ENCODE peak calls at places on chromosomes 5 and 9, in five cellular contexts. J is WTC11; O is cardiac fibroblast; X is T-cell; Z is CD4-positive, alpha-beta T cell. F is an unnamed sample.
A peak's percentile ranks its signal among the peaks of the same experiment; 100 is the strongest.

GRCh38 chr9:137254624-137255447 is at the start of gene NELFB:
- DNase-seq in J (peak; percentile 93), O (peak; percentile 92), X (peak; percentile 85), Z (peak; percentile 96), F (peak; percentile 99)

GRCh38 chr9:109507421-109507838 is 9.3 kb upstream of the PTPN3 start:
- DNase-seq in J (no peak), O (peak; percentile 81), X (no peak), Z (no peak), F (no peak)

GRCh38 chr9:112734892-112735291 is 15.7 kb upstream of the SNX30 start:
- DNase-seq in J (no peak), O (no peak), X (no peak), Z (no peak), F (no peak)

GRCh38 chr5:51632027-51632426 is 248.8 kb downstream of the ISL1 start:
- DNase-seq in J (no peak), O (no peak), X (no peak), Z (no peak), F (no peak)

GRCh38 chr9:82513976-82514735 is 525.6 kb downstream of the SPATA31D1 start:
- DNase-seq in J (no peak), O (no peak), X (no peak), Z (no peak), F (no peak)

GRCh38 chr5:9977070-9977469 is 272.6 kb downstream of the ATPSCKMT start:
- DNase-seq in J (no peak), O (no peak), X (no peak), Z (no peak), F (no peak)

GRCh38 chr9:79611091-79611614 is 39.4 kb downstream of the TLE4 start:
- DNase-seq in J (no peak), O (peak; percentile 28), X (no peak), Z (no peak), F (no peak)

GRCh38 chr5:32538031-32538547 is 47.3 kb upstream of the SUB1 start:
- DNase-seq in J (no peak), O (no peak), X (peak; percentile 25), Z (no peak), F (no peak)

GRCh38 chr5:127887282-127887681 is 184.1 kb downstream of the CCDC192 start:
- DNase-seq in J (no peak), O (no peak), X (no peak), Z (no peak), F (no peak)

GRCh38 chr5:71600783-71601182 is 13.6 kb downstream of the MCCC2 start:
- DNase-seq in J (no peak), O (no peak), X (no peak), Z (no peak), F (no peak)

GRCh38 chr5:103510851-103511553 is 51.6 kb downstream of the NUDT12 start:
- DNase-seq in J (no peak), O (peak; percentile 55), X (no peak), Z (no peak), F (no peak)

GRCh38 chr5:33300209-33300742 is 140.5 kb upstream of the TARS1 start:
- DNase-seq in J (no peak), O (no peak), X (no peak), Z (no peak), F (no peak)

GRCh38 chr9:105330201-105330600 is 85.8 kb downstream of the SLC44A1 start:
- DNase-seq in J (no peak), O (no peak), X (no peak), Z (no peak), F (no peak)

GRCh38 chr5:56641635-56642255 is 173.6 kb upstream of the MAP3K1 start:
- DNase-seq in J (no peak), O (no peak), X (no peak), Z (no peak), F (no peak)

GRCh38 chr5:116032094-116032517 is at the start of gene ARL14EPL:
- DNase-seq in J (peak; percentile 17), O (peak; percentile 92), X (no peak), Z (no peak), F (no peak)

GRCh38 chr9:83280259-83280658 is 217.3 kb upstream of the RASEF start:
- DNase-seq in J (no peak), O (no peak), X (no peak), Z (no peak), F (no peak)

GRCh38 chr9:19994296-19994695 is 205.5 kb upstream of the SLC24A2 start:
- DNase-seq in J (no peak), O (no peak), X (no peak), Z (no peak), F (no peak)

GRCh38 chr9:131657456-131657855 is 82.4 kb downstream of the RAPGEF1 start:
- DNase-seq in J (no peak), O (no peak), X (no peak), Z (no peak), F (no peak)

GRCh38 chr5:81247441-81247972 is 14.4 kb downstream of the CKMT2 start:
- DNase-seq in J (no peak), O (peak; percentile 53), X (no peak), Z (no peak), F (no peak)

GRCh38 chr5:163306421-163306820 is 131.0 kb upstream of the CCNG1 start:
- DNase-seq in J (no peak), O (peak; percentile 48), X (no peak), Z (no peak), F (no peak)

GRCh38 chr9:119884411-119884810 is 515.2 kb upstream of the BRINP1 start:
- DNase-seq in J (no peak), O (no peak), X (no peak), Z (no peak), F (no peak)

GRCh38 chr9:128723352-128723865 is 518 bp downstream of the ZDHHC12 start:
- DNase-seq in J (no peak), O (no peak), X (no peak), Z (no peak), F (no peak)

GRCh38 chr9:92931606-92932005 is 15.7 kb upstream of the FGD3 start:
- DNase-seq in J (no peak), O (no peak), X (no peak), Z (no peak), F (no peak)

GRCh38 chr9:111483419-111483861 is 743 bp downstream of the ECPAS start:
- DNase-seq in J (no peak), O (no peak), X (peak; percentile 11), Z (peak; percentile 33), F (peak; percentile 21)

GRCh38 chr9:133607976-133608375 is 1.2 kb downstream of the FAM163B start:
- DNase-seq in J (no peak), O (no peak), X (no peak), Z (no peak), F (no peak)

GRCh38 chr9:104774831-104775573 is 11.1 kb downstream of the NIPSNAP3B start:
- DNase-seq in J (no peak), O (peak; percentile 33), X (no peak), Z (no peak), F (no peak)

GRCh38 chr5:179858241-179858585 is 404 bp downstream of the MRNIP start:
- DNase-seq in J (peak; percentile 40), O (peak; percentile 10), X (peak; percentile 43), Z (peak; percentile 39), F (peak; percentile 34)

GRCh38 chr9:130736834-130737233 is 43.3 kb downstream of the EXOSC2 start:
- DNase-seq in J (no peak), O (no peak), X (no peak), Z (no peak), F (no peak)

GRCh38 chr9:129500166-129500862 is 120.6 kb downstream of the C9orf50 start:
- DNase-seq in J (no peak), O (peak; percentile 59), X (no peak), Z (no peak), F (no peak)

GRCh38 chr5:95976606-95977005 is 15.0 kb upstream of the ELL2 start:
- DNase-seq in J (no peak), O (no peak), X (no peak), Z (no peak), F (no peak)

GRCh38 chr5:101626572-101626971 is 669.5 kb downstream of the SLCO4C1 start:
- DNase-seq in J (no peak), O (no peak), X (no peak), Z (no peak), F (no peak)

GRCh38 chr9:26169684-26170083 is 491.4 kb upstream of the TUSC1 start:
- DNase-seq in J (no peak), O (no peak), X (no peak), Z (no peak), F (no peak)

GRCh38 chr5:82349651-82350050 is 71.5 kb upstream of the RPS23 start:
- DNase-seq in J (peak; percentile 79), O (no peak), X (no peak), Z (no peak), F (peak; percentile 12)

GRCh38 chr9:21450733-21451394 is 10.6 kb downstream of the IFNA1 start:
- DNase-seq in J (no peak), O (peak; percentile 56), X (no peak), Z (no peak), F (no peak)

GRCh38 chr9:114779352-114779845 is 26.4 kb downstream of the TNFSF15 start:
- DNase-seq in J (no peak), O (peak; percentile 54), X (no peak), Z (no peak), F (no peak)

GRCh38 chr5:120446068-120446492 is 18.0 kb upstream of the PRR16 start:
- DNase-seq in J (no peak), O (peak; percentile 98), X (no peak), Z (no peak), F (no peak)

GRCh38 chr5:68476854-68477253 is 261.3 kb downstream of the PIK3R1 start:
- DNase-seq in J (peak; percentile 11), O (no peak), X (no peak), Z (no peak), F (no peak)

GRCh38 chr9:106557996-106558667 is 304.8 kb upstream of the ZNF462 start:
- DNase-seq in J (no peak), O (no peak), X (no peak), Z (no peak), F (no peak)

GRCh38 chr5:14768838-14769365 is 102.7 kb downstream of the ANKH start:
- DNase-seq in J (no peak), O (no peak), X (no peak), Z (no peak), F (no peak)

GRCh38 chr9:124511426-124511840 is 4.2 kb upstream of the NR5A1 start:
- DNase-seq in J (no peak), O (no peak), X (no peak), Z (no peak), F (no peak)